ENCODE peak calls at places on chromosomes 16 and 17, in four cellular contexts. W, Y, D and J are unnamed samples.

GRCh38 chr16:25051446-25052160 is 36.4 kb upstream of the ARHGAP17 start:
- DNase-seq in W (no peak), Y (no peak), D (peak), J (peak)

GRCh38 chr17:63279498-63280230 is 166.4 kb downstream of the CYB561 start:
- DNase-seq in W (no peak), Y (no peak), D (peak), J (peak)

GRCh38 chr16:83393196-83393981 is 414.4 kb upstream of the HSBP1 start:
- DNase-seq in D (peak), Y (no peak), W (peak), J (no peak)

GRCh38 chr17:45132569-45133463 is 501 bp upstream of the PLCD3 start:
- DNase-seq in D (peak), Y (peak), W (peak), J (peak)

GRCh38 chr17:81036128-81036891 is 1.4 kb downstream of the BAIAP2 start:
- DNase-seq in Y (no peak), W (no peak), D (no peak), J (no peak)

GRCh38 chr17:17750881-17751280 is 69.6 kb downstream of the RAI1 start:
- DNase-seq in D (no peak), W (no peak), Y (no peak), J (no peak)

GRCh38 chr17:66494023-66494803 is 191.8 kb downstream of the PRKCA start:
- DNase-seq in Y (no peak), W (no peak), D (peak), J (peak)

GRCh38 chr17:6204203-6204722 is 134.1 kb downstream of the WSCD1 start:
- DNase-seq in Y (no peak), W (no peak), D (no peak), J (no peak)

DNA sequence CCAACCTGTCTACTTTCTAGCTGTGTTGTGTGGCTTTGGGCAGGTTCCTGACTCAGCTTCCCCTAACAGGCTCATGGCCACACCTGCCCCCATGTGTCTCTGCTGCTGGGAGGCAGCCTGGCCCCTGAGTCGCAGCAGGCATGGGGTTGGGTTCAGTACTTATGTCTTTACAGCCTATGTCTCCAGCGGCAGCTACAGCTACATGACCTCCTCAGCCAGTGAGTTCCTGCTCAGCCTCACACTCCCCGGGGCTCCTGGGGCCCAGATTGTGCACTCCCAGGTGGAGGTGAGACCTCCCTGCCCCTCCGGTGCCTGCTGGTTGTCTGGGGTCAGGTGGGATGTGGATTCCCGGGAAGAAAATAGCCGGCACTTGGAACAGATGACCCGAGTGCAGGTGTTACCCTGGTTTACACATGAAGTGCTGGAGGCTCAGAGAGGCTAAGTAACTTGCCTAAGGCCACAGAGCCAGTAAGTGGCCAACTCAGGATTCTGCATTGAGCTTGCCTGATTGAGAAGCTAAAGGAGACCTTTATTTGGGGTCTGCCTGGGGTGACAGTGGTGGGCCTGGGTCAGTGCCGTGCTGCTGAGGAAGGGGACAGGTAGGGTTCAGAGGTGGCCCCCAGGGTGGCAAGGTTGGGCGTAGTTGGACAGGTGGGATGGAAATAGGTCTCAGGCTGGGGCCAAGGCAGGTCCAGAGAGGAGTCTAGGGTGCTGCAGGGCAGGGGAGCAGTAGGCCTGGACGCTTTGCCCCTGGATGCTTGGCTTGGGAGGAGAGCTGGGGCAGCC is 15.9 kb downstream of the FCSK start:
- DNase-seq in D (no peak), Y (no peak), W (no peak), J (no peak)
- H3K4me3 ChIP-seq in D (no peak), Y (no peak), W (no peak), J (no peak)

GRCh38 chr17:77374170-77374936 is 233.6 kb downstream of the SEC14L1 start:
- DNase-seq in D (peak), W (peak), Y (peak), J (peak)
- TF ChIP-seq CTCF in D (peak), W (no peak), Y (peak), J (peak)

GRCh38 chr17:73156887-73157870 is 7.6 kb upstream of the SSTR2 start:
- DNase-seq in W (no peak), Y (peak), D (peak), J (no peak)

GRCh38 chr17:73158133-73158532 is 6.7 kb upstream of the SSTR2 start:
- DNase-seq in W (no peak), D (no peak), Y (no peak), J (no peak)

GRCh38 chr17:73151888-73152633 is 12.7 kb upstream of the SSTR2 start:
- DNase-seq in Y (no peak), W (no peak), D (no peak), J (no peak)

GRCh38 chr17:73155410-73156165 is 9.2 kb upstream of the SSTR2 start:
- DNase-seq in W (peak), Y (no peak), D (no peak), J (no peak)

DNA sequence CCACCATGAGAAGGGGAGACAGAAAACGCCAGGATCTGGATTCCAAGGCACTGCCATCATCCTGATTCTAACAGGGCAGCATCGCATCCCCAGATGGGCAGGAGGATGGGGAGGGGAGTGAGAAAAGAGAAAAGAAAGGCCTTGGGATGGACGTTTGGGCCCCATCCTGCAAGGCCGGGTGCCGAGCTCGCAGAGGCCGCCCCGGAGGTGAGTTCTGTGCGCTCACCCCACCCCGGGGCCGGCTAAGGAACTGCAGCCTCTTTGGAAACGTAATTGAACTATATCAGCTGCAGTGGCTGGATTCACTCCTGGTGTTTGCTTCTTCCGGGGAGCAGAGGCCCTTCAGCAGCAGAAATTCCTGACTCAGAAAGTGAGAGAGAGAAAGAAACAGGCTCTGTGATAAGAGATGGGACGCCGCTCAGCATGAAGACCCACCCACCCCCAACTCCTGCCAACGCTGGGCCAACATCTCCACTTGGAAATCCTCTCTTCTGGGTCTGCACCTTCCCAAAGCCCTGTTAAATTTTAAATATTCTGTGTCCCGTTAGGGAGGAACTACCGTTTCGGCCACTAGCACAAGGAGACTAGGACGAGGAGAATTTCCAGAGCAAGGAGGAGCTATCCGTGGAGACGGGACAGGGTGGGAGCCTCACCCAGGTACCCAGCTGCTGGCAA is 8.5 kb upstream of the SSTR2 start:
- DNase-seq in W (peak), Y (peak), D (peak), J (peak)
- H3K4me3 ChIP-seq in W (no peak), Y (no peak), D (peak), J (no peak)

GRCh38 chr16:9091867-9092281 is 430 bp downstream of the HAPSTR1 start:
- DNase-seq in Y (peak), W (no peak), D (no peak), J (peak)

GRCh38 chr16:9094008-9094846 is 2.8 kb downstream of the HAPSTR1 start:
- DNase-seq in D (no peak), Y (no peak), W (no peak), J (no peak)

GRCh38 chr16:9092963-9093477 is 1.6 kb downstream of the HAPSTR1 start:
- DNase-seq in D (no peak), Y (peak), W (peak), J (no peak)

GRCh38 chr16:9090960-9091866 is at the start of gene HAPSTR1:
- DNase-seq in D (peak), W (peak), Y (peak), J (peak)

GRCh38 chr16:9092282-9092962 is 978 bp downstream of the HAPSTR1 start:
- DNase-seq in D (no peak), Y (peak), W (peak), J (no peak)
- TF ChIP-seq CTCF in D (no peak), Y (peak), W (no peak), J (no peak)

GRCh38 chr17:3960764-3961163 is 3.5 kb downstream of the ATP2A3 start:
- DNase-seq in Y (peak), D (no peak), W (no peak), J (no peak)

GRCh38 chr17:3961564-3962047 is 2.6 kb downstream of the ATP2A3 start:
- DNase-seq in Y (no peak), W (no peak), D (no peak), J (no peak)

GRCh38 chr17:3963214-3964201 is 729 bp downstream of the ATP2A3 start:
- DNase-seq in W (peak), D (no peak), Y (peak), J (no peak)

GRCh38 chr17:3964203-3965122 is at the start of gene ATP2A3:
- DNase-seq in D (peak), Y (peak), W (peak), J (no peak)

GRCh38 chr17:3962217-3963069 is 1.8 kb downstream of the ATP2A3 start:
- DNase-seq in W (no peak), D (no peak), Y (no peak), J (no peak)
- H3K4me3 ChIP-seq in W (no peak), D (no peak), Y (no peak), J (no peak)

DNA sequence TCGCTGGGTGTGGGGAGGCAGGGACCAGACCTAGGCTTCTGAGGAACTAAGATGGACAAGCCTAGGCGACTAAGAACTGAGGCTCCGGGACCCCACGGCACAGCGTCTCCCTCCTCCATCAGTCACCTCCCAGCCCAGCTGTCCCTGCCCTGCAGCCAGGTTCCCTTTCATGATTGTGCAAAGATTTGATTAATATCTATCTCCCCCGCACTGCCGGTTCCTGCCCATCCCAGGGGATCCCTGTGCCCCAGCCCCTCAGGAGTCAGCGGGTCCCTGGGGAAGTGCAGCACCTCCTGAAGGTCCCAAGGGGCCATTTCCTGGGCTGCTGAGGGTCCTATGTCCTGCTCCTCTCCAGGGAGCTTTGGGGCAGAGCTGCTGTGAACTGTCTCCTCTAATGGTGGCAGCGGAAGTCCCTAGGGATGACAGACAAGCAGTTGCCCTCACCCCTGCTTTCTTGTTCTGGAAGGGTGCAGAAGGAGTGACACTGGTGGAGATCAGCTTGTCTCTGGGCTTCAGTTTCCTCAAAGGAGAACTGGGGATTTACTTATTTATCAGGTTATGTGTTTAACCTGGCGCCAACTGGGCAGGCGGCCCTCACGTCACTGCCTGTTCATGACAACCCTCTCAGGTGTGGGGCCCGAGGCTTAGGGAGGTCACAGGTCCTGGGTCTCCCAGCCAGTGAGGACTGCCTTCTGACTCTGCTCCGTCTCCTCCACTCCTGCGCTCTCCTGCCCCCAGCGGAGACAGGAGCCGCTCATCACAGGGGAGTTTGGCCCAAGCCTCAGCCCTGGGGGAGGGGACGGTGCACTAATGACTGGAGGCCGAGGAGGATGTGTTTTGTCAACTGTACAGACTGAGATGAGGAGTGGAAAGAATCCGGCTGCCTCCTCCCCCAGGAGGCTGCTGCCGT is 1.9 kb upstream of the C16orf74 start:
- DNase-seq in W (peak), D (peak), Y (peak), J (no peak)
- TF ChIP-seq CTCF in W (no peak), D (peak), Y (peak), J (peak)

GRCh38 chr17:35242158-35242804 is 591 bp upstream of the SLFN5 start:
- DNase-seq in Y (peak), D (peak), W (peak), J (peak)

GRCh38 chr17:35242805-35243458 is at the start of gene SLFN5:
- DNase-seq in W (peak), D (peak), Y (peak), J (peak)

GRCh38 chr17:35240861-35241260 is 2.0 kb upstream of the SLFN5 start:
- DNase-seq in W (no peak), Y (no peak), D (no peak), J (no peak)

GRCh38 chr17:35239823-35240222 is 3.0 kb upstream of the SLFN5 start:
- DNase-seq in Y (no peak), D (no peak), W (no peak), J (no peak)

DNA sequence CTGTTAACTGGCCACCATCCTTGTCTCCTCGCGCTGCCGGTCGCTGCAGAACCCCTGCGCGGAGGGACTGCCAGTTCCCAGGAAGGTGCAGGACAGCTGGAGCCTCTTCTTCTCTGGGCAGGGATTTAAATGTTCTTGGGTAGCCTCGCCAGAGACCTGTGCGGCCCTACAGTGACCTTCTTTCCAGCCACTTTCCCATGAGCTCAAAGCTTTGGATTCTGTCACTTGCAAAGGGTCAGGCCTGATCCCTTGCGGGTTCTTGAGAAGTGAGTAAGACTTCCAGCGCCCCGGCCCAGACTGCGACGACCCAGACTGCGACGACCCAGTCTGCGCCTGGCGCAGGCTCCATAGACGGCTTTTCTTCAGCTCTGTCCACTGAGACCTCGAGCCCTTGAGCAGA is 1.4 kb upstream of the SLFN5 start:
- DNase-seq in D (no peak), Y (no peak), W (peak), J (no peak)
- H3K4me3 ChIP-seq in D (no peak), Y (peak), W (peak), J (peak)

DNA sequence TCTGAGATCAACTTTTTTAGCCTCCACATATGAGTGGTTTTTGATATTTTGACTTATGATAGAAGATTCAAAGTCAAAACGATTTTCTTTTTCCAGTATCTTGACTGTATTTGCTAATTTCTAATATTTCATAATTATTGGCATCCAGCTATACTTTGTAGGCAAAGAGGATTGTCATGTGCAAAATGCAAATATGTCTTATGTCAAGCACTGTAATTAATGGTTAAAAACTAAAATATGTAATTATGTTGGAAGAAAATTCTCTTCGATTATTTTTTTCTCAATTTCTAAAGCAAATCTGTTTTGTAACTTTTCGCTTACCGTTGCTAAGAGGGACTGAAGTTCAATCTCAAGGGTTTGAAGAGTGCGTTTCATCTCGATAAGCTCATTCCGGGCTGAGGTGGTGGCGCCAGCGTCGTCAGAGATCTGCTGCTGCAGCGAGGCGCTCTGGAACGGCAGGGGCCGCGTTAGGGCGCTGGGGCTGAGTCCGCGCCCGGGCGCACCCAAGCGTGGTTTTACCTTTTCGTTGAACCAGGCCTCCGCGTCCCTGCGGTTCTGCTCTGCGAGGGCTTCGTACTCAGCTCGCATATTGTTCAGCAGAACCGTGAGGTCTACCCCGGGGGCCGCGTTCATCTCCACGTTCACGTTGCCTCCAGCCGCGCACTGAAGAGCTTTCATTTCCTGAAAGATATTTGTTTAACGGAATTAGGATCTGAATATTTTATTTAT is 3.0 kb downstream of the KRT27 start:
- DNase-seq in D (no peak), W (peak), Y (peak), J (no peak)
- TF ChIP-seq CTCF in D (no peak), W (no peak), Y (no peak), J (no peak)